ENCODE peak calls at places on chromosomes 3 and 15, in eight cellular contexts. J is WERI-Rb-1, R is SK-N-MC, S is IMR-90, H is kidney, P is pancreas, T is esophagus squamous epithelium, M is adipocyte. Q is an unnamed sample. For H3K36me3, the result is how much of the 10 kb centered on the place peaks cover.

GRCh38 chr15:81312790-81313543 is 11.0 kb downstream of the STARD5 start:
- DNase-seq in M (peak), J (no peak), R (no peak), P (peak), S (peak), H (peak), T (no peak), Q (peak)

GRCh38 chr15:89898628-89899302 is 5.0 kb upstream of the AP3S2 start:
- DNase-seq in S (peak), P (no peak), H (no peak), M (peak), R (no peak), T (no peak), J (peak), Q (no peak)

GRCh38 chr15:84981711-84982300 is at the start of gene PDE8A:
- DNase-seq in R (no peak), J (peak), M (peak), H (peak), S (peak), P (peak), T (no peak), Q (no peak)

GRCh38 chr15:69974321-69974720 is 123.4 kb downstream of the TLE3 start:
- DNase-seq in P (no peak), S (no peak), H (no peak), R (no peak), J (peak), T (no peak), M (no peak), Q (no peak)

GRCh38 chr3:150680562-150680961 is 23.2 kb downstream of the ERICH6 start:
- DNase-seq in T (no peak), H (no peak), S (no peak), M (no peak), P (no peak), J (no peak), R (no peak), Q (no peak)

GRCh38 chr3:187773963-187774789 is 28.9 kb upstream of the BCL6 start:
- DNase-seq in T (no peak), S (no peak), P (no peak), R (no peak), H (no peak), M (no peak), J (no peak), Q (no peak)

GRCh38 chr3:194253270-194253669 is 97.9 kb downstream of the CPN2 start:
- DNase-seq in P (no peak), R (no peak), S (no peak), M (no peak), J (no peak), H (no peak), T (no peak), Q (no peak)

GRCh38 chr3:89578253-89578529 is 470.8 kb downstream of the EPHA3 start:
- DNase-seq in P (no peak), R (peak), J (no peak), T (no peak), H (no peak), S (no peak), M (no peak), Q (no peak)

GRCh38 chr3:37144806-37145205 is 29.6 kb downstream of the LRRFIP2 start:
- DNase-seq in T (no peak), H (no peak), J (no peak), P (no peak), R (no peak), M (peak), S (no peak), Q (no peak)

GRCh38 chr3:134074790-134075567 is 45.3 kb upstream of the SLCO2A1 start:
- DNase-seq in P (no peak), M (no peak), R (no peak), T (no peak), J (no peak), H (peak), S (no peak), Q (no peak)

GRCh38 chr3:45479627-45480026 is 91.3 kb downstream of the LARS2 start:
- DNase-seq in J (no peak), T (no peak), H (no peak), P (no peak), S (peak), R (no peak), M (peak), Q (peak)

DNA sequence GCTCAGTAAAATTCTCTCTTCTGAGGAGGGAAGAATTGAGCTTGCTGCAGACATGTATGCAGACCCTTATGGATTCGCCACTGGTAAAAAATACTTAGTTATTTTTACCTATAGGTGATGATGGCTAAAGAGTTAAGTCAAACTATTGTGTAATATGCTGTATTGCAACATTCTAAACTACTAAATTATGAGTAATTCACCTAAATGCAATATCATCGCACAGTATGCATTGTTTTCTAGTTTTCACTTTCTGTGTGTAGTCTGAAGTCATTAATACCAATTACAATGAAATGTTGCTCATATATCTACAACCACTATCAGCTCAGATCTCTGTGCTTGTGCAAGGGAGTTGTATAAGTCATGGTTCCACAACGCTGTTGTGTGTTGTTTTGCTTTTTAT is 48.7 kb upstream of the ROBO2 start:
- DNase-seq in R (no peak), J (no peak), P (no peak), H (no peak), S (no peak), T (no peak), M (peak), Q (no peak)
- H3K4me3 ChIP-seq in R (no peak), J (no peak), P (no peak), H (no peak), S (no peak), T (no peak), M (no peak), Q (no peak)

GRCh38 chr3:197050511-197050910 is 20.9 kb upstream of the MELTF start:
- DNase-seq in T (no peak), M (no peak), P (no peak), R (no peak), J (no peak), S (no peak), H (no peak), Q (no peak)
- H3K36me3 ChIP-seq in T (under half), M (under half), P (under half), R (half or more), J (under half), S (under half), H (under half), Q (under half)

DNA sequence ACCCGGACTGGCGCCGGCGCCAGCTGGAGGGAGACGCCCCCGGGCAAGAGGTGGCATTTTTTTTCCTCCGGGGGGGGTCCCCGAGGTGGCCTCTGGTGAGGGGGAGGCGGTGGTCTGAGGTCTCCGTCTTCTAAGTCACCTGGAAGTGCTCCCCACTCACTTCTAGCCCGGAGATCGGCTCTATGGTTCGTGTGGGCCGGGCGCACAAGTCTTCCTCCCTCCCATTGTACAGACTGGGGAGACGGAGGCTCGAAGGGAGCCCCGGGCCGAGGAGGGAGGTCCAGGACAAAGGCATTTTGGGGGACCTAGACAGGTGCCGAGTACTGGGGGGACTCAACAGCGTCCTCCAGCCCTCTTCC is 4.4 kb downstream of the GATA2 start:
- DNase-seq in M (peak), S (no peak), R (no peak), T (no peak), J (no peak), P (no peak), H (no peak), Q (no peak)
- H3K4me3 ChIP-seq in M (no peak), S (no peak), R (peak), T (peak), J (peak), P (peak), H (peak), Q (peak)

GRCh38 chr3:53230789-53231188 is 25.0 kb downstream of the TKT start:
- DNase-seq in R (no peak), P (no peak), S (no peak), H (no peak), M (no peak), J (no peak), T (no peak), Q (no peak)
- H3K36me3 ChIP-seq in R (under half), P (under half), S (half or more), H (half or more), M (half or more), J (half or more), T (half or more), Q (half or more)

GRCh38 chr15:91855684-91856553 is 2.4 kb downstream of the SLCO3A1 start:
- DNase-seq in P (no peak), H (no peak), M (peak), T (no peak), R (no peak), S (no peak), J (peak), Q (no peak)
- H3K4me3 ChIP-seq in P (no peak), H (no peak), M (peak), T (no peak), R (peak), S (no peak), J (no peak), Q (no peak)

DNA sequence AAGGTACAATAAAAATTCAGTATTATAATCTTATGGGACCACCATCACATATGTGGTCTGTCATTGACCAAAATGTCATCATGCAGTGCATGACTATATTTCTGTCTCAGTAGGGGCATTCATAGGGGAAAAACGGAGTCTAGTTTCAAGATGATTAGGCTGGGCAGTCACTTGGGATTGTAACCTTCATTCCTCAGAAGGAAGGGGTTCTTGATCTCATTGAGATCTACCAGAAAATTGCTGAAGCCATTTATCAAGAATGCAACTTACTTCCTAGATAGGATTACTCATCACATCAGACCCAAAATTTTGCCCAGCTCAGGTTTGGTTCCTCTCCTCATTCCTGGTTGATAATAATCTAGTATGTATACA is 37.3 kb downstream of the BTD start:
- DNase-seq in H (no peak), P (no peak), T (no peak), M (peak), S (no peak), R (no peak), J (no peak), Q (no peak)
- H3K36me3 ChIP-seq in H (under half), P (under half), T (under half), M (under half), S (under half), R (under half), J (under half), Q (under half)

DNA sequence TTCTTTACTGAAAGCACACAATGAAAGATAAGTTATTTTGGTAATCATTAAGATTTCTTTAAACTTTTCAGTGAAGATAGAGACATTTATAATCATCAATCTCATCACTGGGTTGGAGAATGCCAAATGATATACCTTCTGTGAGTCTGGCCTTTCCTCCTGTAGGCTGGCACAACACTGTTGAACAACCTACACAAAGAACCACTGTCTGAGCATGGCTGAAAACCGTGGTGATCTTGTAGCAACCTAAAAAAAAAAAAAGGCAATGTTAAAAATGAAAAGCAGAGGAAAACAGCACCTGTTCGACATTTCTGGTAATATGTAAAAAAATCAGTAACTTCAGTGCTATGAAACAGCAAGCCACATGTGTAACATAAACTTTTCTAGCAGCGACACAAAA is 1.8 kb downstream of the RPS27L start:
- DNase-seq in R (no peak), M (no peak), J (no peak), H (no peak), S (no peak), T (no peak), P (no peak), Q (no peak)
- H3K4me3 ChIP-seq in R (peak), M (peak), J (no peak), H (no peak), S (peak), T (no peak), P (peak), Q (peak)

GRCh38 chr3:48689384-48689783 is 3.7 kb upstream of the NCKIPSD start:
- DNase-seq in J (no peak), R (no peak), T (no peak), S (no peak), M (no peak), H (no peak), P (no peak), Q (no peak)
- H3K36me3 ChIP-seq in J (half or more), R (under half), T (under half), S (half or more), M (half or more), H (half or more), P (under half), Q (under half)

DNA sequence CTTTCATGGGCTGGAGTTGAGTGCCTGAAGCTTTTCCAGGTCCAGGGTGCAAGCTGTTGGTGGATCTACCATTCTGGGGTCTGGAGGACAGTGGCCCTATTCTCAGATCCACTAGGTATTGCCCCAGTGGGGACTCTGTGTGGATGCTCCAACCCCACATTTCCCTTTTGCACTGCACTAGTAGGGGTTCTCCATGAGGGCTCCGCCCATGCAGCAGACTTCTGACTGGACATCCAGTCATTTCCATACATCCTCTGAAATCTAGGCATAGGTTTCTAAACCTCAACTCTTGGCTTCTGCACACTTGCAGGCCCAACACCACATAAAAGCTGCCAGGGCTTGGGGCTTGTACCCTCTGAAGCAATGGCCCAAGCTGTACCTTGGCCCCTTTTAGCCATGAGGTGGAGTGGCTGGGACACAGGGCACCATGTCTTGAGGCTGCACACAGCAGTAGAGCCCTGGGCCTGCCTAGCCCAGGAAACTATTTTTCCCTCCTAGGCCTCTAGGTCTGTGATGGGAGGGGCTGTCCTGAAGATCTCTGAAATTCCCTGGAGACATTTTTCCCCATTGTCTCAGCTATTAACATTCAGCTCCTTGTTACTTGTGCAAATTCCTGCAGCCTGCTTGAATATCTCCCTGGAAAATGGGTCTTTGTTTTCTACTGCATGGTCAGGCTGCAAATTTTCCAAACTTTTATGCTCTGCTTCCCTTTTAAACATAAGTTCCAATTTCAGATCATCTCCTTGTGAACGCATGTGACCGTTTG is 6.0 kb upstream of the HACD2 start:
- DNase-seq in J (no peak), H (no peak), R (no peak), M (no peak), P (no peak), S (no peak), T (no peak), Q (no peak)
- H3K4me3 ChIP-seq in J (no peak), H (no peak), R (no peak), M (no peak), P (no peak), S (no peak), T (no peak), Q (no peak)

Q was measured in BJ.